ENCODE peak calls at places on chromosomes 16 and 17, in seven cellular contexts. N is hepatocyte, G is GM23338, Z is endothelial cell of umbilical vein, X is SK-N-SH, R is K562, H is OCI-LY7. A is an unnamed sample.

GRCh38 chr17:57987582-57988300 is at the start of gene VEZF1:
- DNase-seq in N (peak), G (peak), Z (peak), X (peak), R (peak), H (peak), A (peak)

GRCh38 chr17:63622571-63623390 is 564 bp downstream of the MAP3K3 start:
- DNase-seq in N (peak), G (peak), Z (peak), X (peak), R (peak), H (peak), A (peak)

GRCh38 chr17:50117202-50118040 is 12.5 kb downstream of the SAMD14 start:
- DNase-seq in N (peak), G (peak), Z (peak), X (no peak), R (peak), H (peak), A (peak)

GRCh38 chr16:86231321-86231995 is 278.9 kb upstream of the FOXF1 start:
- DNase-seq in N (no peak), G (no peak), Z (no peak), X (no peak), R (no peak), H (no peak), A (no peak)

GRCh38 chr17:40458851-40459482 is 15.7 kb downstream of the IGFBP4 start:
- DNase-seq in N (no peak), G (no peak), Z (no peak), X (no peak), R (no peak), H (no peak), A (peak)

GRCh38 chr16:50889276-50889675 is 147.4 kb downstream of the CYLD start:
- DNase-seq in N (no peak), G (no peak), Z (no peak), X (no peak), R (no peak), H (no peak), A (no peak)

GRCh38 chr17:39485555-39485954 is 24.3 kb downstream of the CDK12 start:
- DNase-seq in N (peak), G (no peak), Z (no peak), X (no peak), R (no peak), H (no peak), A (peak)

GRCh38 chr17:32161506-32162365 is 19.4 kb downstream of the RHOT1 start:
- DNase-seq in N (no peak), G (no peak), Z (peak), X (no peak), R (no peak), H (no peak), A (peak)

GRCh38 chr17:82301300-82301915 is 16.0 kb downstream of the CD7 start:
- DNase-seq in N (no peak), G (no peak), Z (no peak), X (peak), R (no peak), H (no peak), A (no peak)

GRCh38 chr17:60622961-60623360 is 23.0 kb downstream of the PPM1D start:
- DNase-seq in N (no peak), G (no peak), Z (no peak), X (no peak), R (no peak), H (no peak), A (no peak)

GRCh38 chr16:87126403-87127025 is 190.7 kb downstream of the C16orf95 start:
- DNase-seq in N (no peak), G (no peak), Z (no peak), X (no peak), R (no peak), H (no peak), A (no peak)

GRCh38 chr16:57478396-57479024 is 7.8 kb downstream of the DOK4 start:
- DNase-seq in N (no peak), G (no peak), Z (no peak), X (no peak), R (no peak), H (no peak), A (no peak)

GRCh38 chr16:53881371-53881770 is 177.4 kb downstream of the FTO start:
- DNase-seq in N (peak), G (no peak), Z (no peak), X (no peak), R (no peak), H (no peak), A (peak)

GRCh38 chr16:89602273-89602951 is 11.0 kb upstream of the DPEP1 start:
- DNase-seq in N (peak), G (peak), Z (peak), X (peak), R (peak), H (peak), A (peak)

GRCh38 chr17:36856169-36856568 is 81.1 kb upstream of the LHX1 start:
- DNase-seq in N (no peak), G (no peak), Z (no peak), X (no peak), R (no peak), H (no peak), A (no peak)

GRCh38 chr16:12166271-12166670 is 189.7 kb downstream of the SNX29 start:
- DNase-seq in N (no peak), G (peak), Z (no peak), X (no peak), R (no peak), H (no peak), A (no peak)

GRCh38 chr16:1209081-1209480 is 16.0 kb downstream of the TPSG1 start:
- DNase-seq in N (no peak), G (no peak), Z (no peak), X (no peak), R (no peak), H (no peak), A (no peak)
- H3K4me2 ChIP-seq in N (no peak), G (no peak), Z (no peak), X (no peak), R (no peak), H (no peak), A (no peak)

GRCh38 chr17:74632597-74632996 is 9.1 kb upstream of the CD300E start:
- DNase-seq in N (no peak), G (no peak), Z (no peak), X (no peak), R (no peak), H (no peak), A (peak)
- H3K27ac ChIP-seq in N (peak), G (peak), Z (no peak), X (no peak), R (no peak), H (no peak), A (peak)

DNA sequence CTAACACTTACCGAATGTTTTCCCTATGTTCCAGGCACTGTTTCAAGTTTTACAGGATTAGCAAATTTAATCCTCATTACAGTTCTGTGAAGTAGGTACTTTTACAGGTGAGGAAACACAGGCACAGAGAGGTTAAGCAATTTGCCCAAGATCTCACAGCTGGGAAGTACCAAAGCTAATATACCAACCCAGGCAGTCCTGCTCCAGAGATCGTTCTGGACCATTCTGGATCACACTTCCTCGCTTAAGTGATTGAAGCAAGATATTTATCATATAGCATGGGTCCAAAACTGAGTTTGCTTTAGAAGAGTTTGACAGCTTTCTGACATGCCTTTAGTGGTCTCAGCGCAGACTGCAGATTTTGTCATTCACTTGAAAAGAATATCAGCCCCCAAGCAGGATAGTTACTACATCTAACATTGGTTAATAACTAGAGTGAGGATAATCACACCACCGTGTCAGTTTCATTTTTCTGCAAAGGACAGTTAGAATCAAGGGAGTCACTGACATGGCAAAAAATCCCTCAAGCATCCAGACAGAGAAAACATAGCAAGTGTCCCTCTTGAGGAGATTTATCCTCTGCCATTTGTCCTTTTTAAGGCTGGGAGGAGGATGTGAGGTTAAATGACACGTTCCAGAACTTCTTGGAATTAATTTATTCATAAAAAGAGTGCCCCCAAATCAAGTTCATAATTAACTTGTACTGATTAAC is 5.1 kb downstream of the HS3ST3B1 start:
- DNase-seq in N (no peak), G (no peak), Z (no peak), X (no peak), R (no peak), H (no peak), A (peak)
- H3K4me2 ChIP-seq in N (no peak), G (peak), Z (no peak), X (peak), R (peak), H (no peak), A (peak)

DNA sequence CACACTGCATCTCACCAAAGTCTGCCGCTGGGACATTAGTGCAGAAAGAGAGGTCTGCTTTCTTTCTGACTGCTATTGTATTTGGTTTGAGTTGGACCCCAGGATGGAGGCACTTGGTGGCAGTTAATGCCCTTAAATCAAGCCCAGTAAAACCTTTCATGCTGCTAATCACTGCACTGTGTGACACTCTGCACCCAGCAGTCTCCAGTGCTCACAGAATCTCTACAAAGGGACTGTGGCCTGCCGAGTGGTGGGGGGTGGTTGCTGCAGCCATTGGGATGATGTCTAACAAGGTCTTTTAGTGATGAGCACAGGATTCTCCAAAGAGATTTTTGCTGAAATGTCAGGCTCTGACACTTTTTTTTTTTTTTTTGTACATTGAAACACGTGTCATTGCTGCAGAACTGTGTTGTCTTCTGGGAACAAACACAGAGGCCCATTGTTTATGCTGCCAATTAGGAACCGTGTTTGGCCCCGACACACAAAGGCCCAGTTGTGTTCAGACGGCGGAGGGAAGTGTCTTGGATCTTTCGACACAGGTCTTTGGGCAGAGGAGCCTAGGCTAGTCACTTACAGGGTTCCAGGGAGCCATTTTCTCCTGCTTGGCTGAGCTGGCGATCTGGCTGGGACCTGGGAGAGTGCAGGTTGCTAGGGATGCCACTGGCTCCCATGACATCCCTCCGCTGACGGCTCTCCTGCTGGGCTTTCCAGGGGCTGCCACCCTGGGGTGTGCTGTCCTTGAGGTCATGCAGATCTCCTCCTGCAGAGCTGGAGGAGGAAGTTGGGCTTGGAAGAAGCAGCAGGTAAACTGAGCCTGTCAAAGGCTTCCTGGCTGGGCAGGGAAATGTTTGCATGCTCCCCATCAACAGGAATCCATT is 16.2 kb upstream of the TNRC6C start:
- DNase-seq in N (no peak), G (no peak), Z (no peak), X (no peak), R (no peak), H (no peak), A (no peak)
- H3K27ac ChIP-seq in N (no peak), G (no peak), Z (no peak), X (no peak), R (no peak), H (no peak), A (no peak)

GRCh38 chr16:21163576-21163975 is 5.1 kb downstream of the LDAF1 start:
- DNase-seq in N (no peak), G (no peak), Z (no peak), X (no peak), R (no peak), H (no peak), A (peak)

GRCh38 chr16:21164521-21165168 is 6.2 kb downstream of the LDAF1 start:
- DNase-seq in N (no peak), G (no peak), Z (no peak), X (no peak), R (no peak), H (no peak), A (no peak)

GRCh38 chr16:21161211-21161610 is 2.7 kb downstream of the LDAF1 start:
- DNase-seq in N (no peak), G (no peak), Z (no peak), X (no peak), R (no peak), H (no peak), A (peak)

GRCh38 chr16:21160276-21160675 is 1.8 kb downstream of the LDAF1 start:
- DNase-seq in N (no peak), G (no peak), Z (no peak), X (no peak), R (no peak), H (no peak), A (no peak)

GRCh38 chr16:21162661-21163151 is 4.2 kb downstream of the LDAF1 start:
- DNase-seq in N (no peak), G (no peak), Z (no peak), X (no peak), R (no peak), H (no peak), A (peak)
- H3K4me2 ChIP-seq in N (no peak), G (no peak), Z (no peak), X (no peak), R (no peak), H (no peak), A (no peak)

GRCh38 chr16:49327466-49327865 is 45.8 kb upstream of the CBLN1 start:
- DNase-seq in N (no peak), G (no peak), Z (no peak), X (no peak), R (no peak), H (no peak), A (no peak)

GRCh38 chr16:49333268-49333597 is 40.4 kb upstream of the C16orf78 start:
- DNase-seq in N (no peak), G (no peak), Z (no peak), X (no peak), R (no peak), H (no peak), A (no peak)

GRCh38 chr16:49332589-49333267 is 40.9 kb upstream of the C16orf78 start:
- DNase-seq in N (no peak), G (no peak), Z (no peak), X (no peak), R (no peak), H (no peak), A (no peak)

GRCh38 chr16:49335828-49336227 is 37.8 kb upstream of the C16orf78 start:
- DNase-seq in N (no peak), G (no peak), Z (no peak), X (no peak), R (no peak), H (no peak), A (no peak)

DNA sequence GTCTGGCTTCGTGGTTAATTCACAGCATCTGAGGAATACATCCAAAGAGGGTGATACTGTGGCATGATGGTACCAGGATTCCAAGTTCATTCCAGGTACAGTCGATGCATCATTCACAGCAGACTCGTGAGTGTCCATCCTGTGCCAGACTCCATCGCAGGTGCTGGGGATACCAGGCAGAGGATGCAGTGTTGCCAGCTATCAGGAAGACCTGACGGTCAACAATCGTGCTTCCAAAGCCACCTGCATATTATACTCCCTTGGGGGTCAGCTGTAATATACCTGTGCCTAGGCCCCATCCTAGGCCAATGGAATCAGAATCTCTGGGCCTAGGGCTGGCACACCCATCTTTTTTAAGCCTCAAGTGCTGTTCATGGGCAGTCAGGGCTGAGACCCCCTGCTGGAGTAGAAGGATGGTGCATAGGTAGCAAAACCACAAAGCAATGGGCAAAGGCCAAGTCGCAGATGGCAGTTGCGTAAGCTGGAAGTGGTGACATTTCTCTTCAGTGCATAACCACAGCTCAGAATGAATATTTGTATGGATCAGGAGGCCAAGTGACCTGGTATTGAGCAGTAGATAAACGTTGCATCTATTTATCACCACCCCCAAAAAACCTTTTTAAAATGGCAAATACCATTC is 42.9 kb upstream of the C16orf78 start:
- DNase-seq in N (no peak), G (no peak), Z (no peak), X (no peak), R (no peak), H (peak), A (no peak)
- H3K27ac ChIP-seq in N (no peak), G (no peak), Z (no peak), X (no peak), R (no peak), H (no peak), A (no peak)

GRCh38 chr17:2233441-2233947 is 70.1 kb downstream of the SMG6 start:
- DNase-seq in N (no peak), G (no peak), Z (peak), X (no peak), R (no peak), H (no peak), A (peak)
- H3K4me2 ChIP-seq in N (no peak), G (no peak), Z (no peak), X (peak), R (no peak), H (no peak), A (peak)

DNA sequence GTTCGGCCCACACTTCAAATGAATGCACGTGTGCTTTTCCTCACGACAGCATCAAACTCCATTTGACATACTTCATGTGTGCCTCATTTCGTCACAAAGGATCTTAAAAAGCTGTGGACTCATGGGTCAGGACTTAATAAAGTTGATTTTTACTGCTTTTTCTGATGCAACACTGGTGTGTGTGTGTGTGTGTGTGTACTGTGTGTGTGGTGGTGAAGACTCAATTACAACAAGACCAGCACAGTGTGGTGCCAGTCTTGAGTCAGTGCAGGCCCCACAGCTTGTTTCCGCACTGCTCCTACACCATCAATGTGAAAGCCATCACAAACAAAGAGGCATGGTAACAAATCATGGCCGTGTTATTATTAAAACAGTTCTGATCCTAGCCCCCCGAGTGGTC is 17.7 kb downstream of the CDIP1 start:
- DNase-seq in N (no peak), G (no peak), Z (no peak), X (no peak), R (no peak), H (no peak), A (no peak)
- H3K27ac ChIP-seq in N (peak), G (no peak), Z (no peak), X (no peak), R (no peak), H (no peak), A (no peak)

GRCh38 chr16:979106-979505 is 2.5 kb upstream of the SOX8 start:
- DNase-seq in N (no peak), G (no peak), Z (no peak), X (no peak), R (no peak), H (no peak), A (no peak)
- H3K4me2 ChIP-seq in N (no peak), G (no peak), Z (no peak), X (no peak), R (no peak), H (no peak), A (no peak)

GRCh38 chr17:67378444-67379250 is 1.6 kb downstream of the PITPNC1 start:
- DNase-seq in N (peak), G (peak), Z (peak), X (peak), R (peak), H (peak), A (peak)
- H3K27ac ChIP-seq in N (peak), G (peak), Z (peak), X (peak), R (no peak), H (peak), A (peak)